ENCODE peak calls at places on chromosomes 2 and 18, in four cellular contexts. One of them, this sample, is unnamed.

GRCh38 chr18:55999641-56000040 is 411.6 kb upstream of the TCF4 start:
- DNase-seq in esophagus squamous epithelium: no peak
- DNase-seq in gastrocnemius medialis: no peak
- DNase-seq in suprapubic skin: no peak
- DNase-seq in this sample: no peak

GRCh38 chr18:74153377-74153776 is 5.1 kb downstream of the TIMM21 start:
- DNase-seq in esophagus squamous epithelium: no peak
- DNase-seq in gastrocnemius medialis: no peak
- DNase-seq in suprapubic skin: no peak
- DNase-seq in this sample: no peak

GRCh38 chr2:38733300-38733971 is 17.7 kb downstream of the SRSF7 start:
- DNase-seq in esophagus squamous epithelium: no peak
- DNase-seq in gastrocnemius medialis: no peak
- DNase-seq in suprapubic skin: no peak
- DNase-seq in this sample: no peak

GRCh38 chr2:202689898-202690297 is 55.1 kb downstream of the FAM117B start:
- DNase-seq in esophagus squamous epithelium: no peak
- DNase-seq in gastrocnemius medialis: no peak
- DNase-seq in suprapubic skin: no peak
- DNase-seq in this sample: no peak

GRCh38 chr2:173221081-173221695 is 133.5 kb upstream of the CDCA7 start:
- DNase-seq in esophagus squamous epithelium: no peak
- DNase-seq in gastrocnemius medialis: no peak
- DNase-seq in suprapubic skin: no peak
- DNase-seq in this sample: no peak

GRCh38 chr2:26582890-26583289 is 58.3 kb downstream of the CIB4 start:
- DNase-seq in esophagus squamous epithelium: no peak
- DNase-seq in gastrocnemius medialis: no peak
- DNase-seq in suprapubic skin: no peak
- DNase-seq in this sample: peak

GRCh38 chr18:67662996-67663395 is 146.5 kb upstream of the DSEL start:
- DNase-seq in esophagus squamous epithelium: no peak
- DNase-seq in gastrocnemius medialis: no peak
- DNase-seq in suprapubic skin: no peak
- DNase-seq in this sample: no peak

GRCh38 chr2:860259-860855 is 90.3 kb upstream of the SNTG2 start:
- DNase-seq in esophagus squamous epithelium: no peak
- DNase-seq in gastrocnemius medialis: no peak
- DNase-seq in suprapubic skin: no peak
- DNase-seq in this sample: no peak

GRCh38 chr18:41484069-41484468 is 471.0 kb upstream of the PIK3C3 start:
- DNase-seq in esophagus squamous epithelium: no peak
- DNase-seq in gastrocnemius medialis: no peak
- DNase-seq in suprapubic skin: no peak
- DNase-seq in this sample: no peak
- H3K4me3 ChIP-seq in esophagus squamous epithelium: no peak
- H3K4me3 ChIP-seq in gastrocnemius medialis: no peak
- H3K4me3 ChIP-seq in suprapubic skin: no peak
- H3K4me3 ChIP-seq in this sample: no peak

GRCh38 chr2:240983361-240983995 is 14.9 kb upstream of the SNED1 start:
- DNase-seq in esophagus squamous epithelium: no peak
- DNase-seq in gastrocnemius medialis: peak
- DNase-seq in suprapubic skin: no peak
- DNase-seq in this sample: peak
- TF ChIP-seq CTCF in esophagus squamous epithelium: peak
- TF ChIP-seq CTCF in gastrocnemius medialis: peak
- TF ChIP-seq CTCF in suprapubic skin: peak
- TF ChIP-seq CTCF in this sample: no peak

DNA sequence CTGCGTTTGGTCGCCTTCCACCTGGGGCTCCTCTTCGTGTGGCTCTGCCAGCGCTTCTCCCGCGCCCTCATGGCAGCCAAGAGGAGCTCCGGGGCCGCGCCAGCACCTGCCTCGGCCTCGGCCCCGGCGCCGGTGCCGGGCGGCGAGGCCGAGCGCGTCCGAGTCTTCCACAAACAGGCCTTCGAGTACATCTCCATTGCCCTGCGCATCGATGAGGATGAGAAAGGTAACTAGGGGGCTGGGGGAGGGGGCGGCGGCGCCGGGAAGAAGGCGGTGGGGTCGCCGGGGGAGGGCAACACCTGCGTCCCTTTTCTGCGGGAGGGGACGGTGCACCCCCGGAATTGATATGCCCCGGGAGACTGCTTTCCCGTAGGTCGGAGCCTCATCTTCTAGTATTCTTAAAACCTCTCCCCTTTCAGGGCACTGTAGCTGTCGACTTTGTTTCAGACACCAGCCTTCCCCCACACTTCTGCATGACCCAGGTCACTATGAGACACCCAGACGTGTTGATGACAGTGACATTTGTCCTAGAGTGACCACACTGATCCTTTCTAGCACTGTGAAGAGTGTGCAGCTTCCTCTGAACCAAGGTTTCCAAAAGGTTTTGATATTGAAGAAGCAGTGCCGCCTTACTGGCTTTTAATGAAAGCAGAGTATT is 794 bp downstream of the SPAST start:
- DNase-seq in esophagus squamous epithelium: no peak
- DNase-seq in gastrocnemius medialis: peak
- DNase-seq in suprapubic skin: no peak
- DNase-seq in this sample: no peak
- TF ChIP-seq POLR2A in esophagus squamous epithelium: no peak
- TF ChIP-seq POLR2A in gastrocnemius medialis: no peak
- TF ChIP-seq POLR2A in suprapubic skin: no peak
- TF ChIP-seq POLR2A in this sample: no peak

GRCh38 chr2:188292446-188293239 is 969 bp downstream of the GULP1 start:
- DNase-seq in esophagus squamous epithelium: no peak
- DNase-seq in gastrocnemius medialis: peak
- DNase-seq in suprapubic skin: peak
- DNase-seq in this sample: peak

GRCh38 chr2:188291617-188292445 is at the start of gene GULP1:
- DNase-seq in esophagus squamous epithelium: no peak
- DNase-seq in gastrocnemius medialis: peak
- DNase-seq in suprapubic skin: peak
- DNase-seq in this sample: peak

GRCh38 chr2:188294547-188294946 is 2.9 kb downstream of the GULP1 start:
- DNase-seq in esophagus squamous epithelium: no peak
- DNase-seq in gastrocnemius medialis: no peak
- DNase-seq in suprapubic skin: no peak
- DNase-seq in this sample: no peak

GRCh38 chr2:188293601-188294482 is 2.2 kb downstream of the GULP1 start:
- DNase-seq in esophagus squamous epithelium: no peak
- DNase-seq in gastrocnemius medialis: peak
- DNase-seq in suprapubic skin: peak
- DNase-seq in this sample: peak

GRCh38 chr2:188291142-188291616 is 495 bp upstream of the GULP1 start:
- DNase-seq in esophagus squamous epithelium: no peak
- DNase-seq in gastrocnemius medialis: no peak
- DNase-seq in suprapubic skin: no peak
- DNase-seq in this sample: no peak
- H3K4me3 ChIP-seq in esophagus squamous epithelium: peak
- H3K4me3 ChIP-seq in gastrocnemius medialis: peak
- H3K4me3 ChIP-seq in suprapubic skin: peak
- H3K4me3 ChIP-seq in this sample: peak

GRCh38 chr2:145043399-145043834 is 523.5 kb upstream of the ZEB2 start:
- DNase-seq in esophagus squamous epithelium: no peak
- DNase-seq in gastrocnemius medialis: no peak
- DNase-seq in suprapubic skin: no peak
- DNase-seq in this sample: no peak
- TF ChIP-seq CTCF in esophagus squamous epithelium: no peak
- TF ChIP-seq CTCF in gastrocnemius medialis: no peak
- TF ChIP-seq CTCF in suprapubic skin: no peak
- TF ChIP-seq CTCF in this sample: no peak

DNA sequence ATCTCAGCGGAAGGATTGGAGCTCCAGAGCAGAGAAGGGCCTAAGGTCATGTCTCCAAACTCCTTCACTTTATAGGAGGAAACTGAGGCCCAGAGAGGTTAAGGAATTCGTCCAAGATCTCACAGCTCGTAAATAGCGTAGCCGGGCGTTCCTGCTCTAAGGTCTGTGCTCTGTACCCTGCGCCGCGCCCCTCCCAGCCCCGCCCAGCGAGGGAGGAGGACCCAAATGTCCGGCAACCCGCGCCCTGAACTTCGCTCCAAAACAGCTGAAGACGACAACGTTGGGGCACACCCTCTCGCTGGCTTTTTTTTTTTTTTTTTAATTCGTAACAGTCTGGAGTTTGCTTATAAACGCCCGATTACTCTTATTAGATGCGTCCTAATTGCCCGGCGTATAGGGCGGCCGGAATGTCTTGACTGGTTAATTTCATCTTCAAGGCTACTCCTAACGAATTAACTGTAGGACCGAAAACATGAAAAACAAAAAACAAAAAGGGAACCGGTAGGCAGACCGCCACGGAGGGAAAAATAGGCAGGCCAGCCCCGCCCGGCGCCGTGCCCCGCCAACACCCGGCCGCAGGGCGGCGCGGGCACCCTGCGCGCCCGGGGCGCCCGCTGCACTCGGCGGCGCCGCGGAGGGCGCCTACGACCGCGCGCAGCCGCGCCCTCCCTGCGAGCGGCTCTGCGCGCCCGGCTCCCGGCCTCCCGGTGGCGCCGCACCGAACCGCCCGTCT is 928 bp upstream of the FOSL2 start:
- DNase-seq in esophagus squamous epithelium: peak
- DNase-seq in gastrocnemius medialis: peak
- DNase-seq in suprapubic skin: peak
- DNase-seq in this sample: peak
- TF ChIP-seq POLR2A in esophagus squamous epithelium: no peak
- TF ChIP-seq POLR2A in gastrocnemius medialis: no peak
- TF ChIP-seq POLR2A in suprapubic skin: peak
- TF ChIP-seq POLR2A in this sample: no peak

DNA sequence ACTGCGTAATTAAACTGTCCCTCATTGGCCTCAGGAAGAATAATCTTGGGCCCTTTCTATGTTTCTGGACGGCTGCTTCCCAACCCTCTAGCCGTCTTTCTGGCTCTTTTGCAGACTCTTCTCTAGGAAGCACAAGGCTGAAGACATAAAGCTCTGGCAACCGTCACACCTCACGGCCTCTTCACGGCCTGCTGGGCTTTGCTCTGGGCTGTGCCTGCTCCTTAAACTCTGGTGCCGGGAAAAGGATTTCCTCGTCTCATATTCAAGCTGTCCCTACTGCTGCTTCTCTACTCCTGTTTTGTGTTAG is 36.0 kb upstream of the WIPF1 start:
- DNase-seq in esophagus squamous epithelium: no peak
- DNase-seq in gastrocnemius medialis: no peak
- DNase-seq in suprapubic skin: no peak
- DNase-seq in this sample: no peak
- H3K4me3 ChIP-seq in esophagus squamous epithelium: peak
- H3K4me3 ChIP-seq in gastrocnemius medialis: no peak
- H3K4me3 ChIP-seq in suprapubic skin: peak
- H3K4me3 ChIP-seq in this sample: no peak

This sample was measured in lower leg skin.